ENCODE peak calls at places on chromosomes 3 and 15, in seven cellular contexts. Y, F, N, G, W, Z and U are unnamed samples.

GRCh38 chr3:27877122-27878011 is 155.2 kb upstream of the EOMES start:
- ATAC-seq in Y (no peak), F (no peak), N (no peak), G (no peak), W (no peak), Z (no peak), U (no peak)

GRCh38 chr3:58322793-58323192 is 9.9 kb upstream of the PXK start:
- ATAC-seq in Y (no peak), F (no peak), N (no peak), G (peak; percentile 80), W (no peak), Z (no peak), U (no peak)

GRCh38 chr3:30456263-30456662 is 150.1 kb upstream of the TGFBR2 start:
- ATAC-seq in Y (no peak), F (no peak), N (no peak), G (no peak), W (no peak), Z (no peak), U (no peak)

GRCh38 chr3:112894258-112894657 is 47.6 kb upstream of the CD200R1L start:
- ATAC-seq in Y (no peak), F (no peak), N (no peak), G (no peak), W (no peak), Z (no peak), U (no peak)

GRCh38 chr3:138348950-138349739 is 766 bp downstream of the MRAS start:
- ATAC-seq in Y (no peak), F (no peak), N (no peak), G (peak; percentile 76), W (no peak), Z (peak; percentile 27), U (peak; percentile 50)

GRCh38 chr3:162193148-162193547 is 696.5 kb downstream of the OTOL1 start:
- ATAC-seq in Y (no peak), F (no peak), N (no peak), G (no peak), W (no peak), Z (no peak), U (no peak)

GRCh38 chr15:26996250-26996649 is 25.3 kb downstream of the GABRG3 start:
- ATAC-seq in Y (no peak), F (no peak), N (no peak), G (no peak), W (no peak), Z (no peak), U (no peak)

GRCh38 chr3:24522155-24522579 is 27.5 kb upstream of the THRB start:
- ATAC-seq in Y (no peak), F (no peak), N (peak; percentile 18), G (peak; percentile 70), W (no peak), Z (peak; percentile 15), U (peak; percentile 30)

GRCh38 chr3:126500016-126500415 is 17.6 kb downstream of the UROC1 start:
- ATAC-seq in Y (no peak), F (no peak), N (no peak), G (no peak), W (no peak), Z (no peak), U (no peak)

GRCh38 chr3:114365268-114365667 is 71.4 kb downstream of the TIGIT start:
- ATAC-seq in Y (no peak), F (no peak), N (no peak), G (no peak), W (no peak), Z (no peak), U (no peak)

GRCh38 chr3:171895890-171896289 is 52.7 kb downstream of the TMEM212 start:
- ATAC-seq in Y (no peak), F (no peak), N (no peak), G (no peak), W (no peak), Z (no peak), U (no peak)

GRCh38 chr15:62453979-62454378 is 288.9 kb upstream of the C2CD4B start:
- ATAC-seq in Y (no peak), F (no peak), N (no peak), G (no peak), W (no peak), Z (no peak), U (peak; percentile 31)

GRCh38 chr3:138036572-138036971 is 26.6 kb downstream of the CLDN18 start:
- ATAC-seq in Y (no peak), F (no peak), N (no peak), G (no peak), W (no peak), Z (no peak), U (no peak)

GRCh38 chr3:177314897-177315296 is 117.6 kb upstream of the TBL1XR1 start:
- ATAC-seq in Y (no peak), F (peak; percentile 83), N (no peak), G (no peak), W (no peak), Z (peak; percentile 66), U (no peak)

GRCh38 chr3:79383402-79384012 is 384.3 kb downstream of the ROBO1 start:
- ATAC-seq in Y (no peak), F (no peak), N (no peak), G (no peak), W (no peak), Z (no peak), U (peak; percentile 74)

GRCh38 chr3:135751991-135752390 is 213.5 kb upstream of the PPP2R3A start:
- ATAC-seq in Y (no peak), F (no peak), N (no peak), G (no peak), W (no peak), Z (no peak), U (no peak)

GRCh38 chr3:194686816-194687637 is 1.3 kb downstream of the FAM43A start:
- ATAC-seq in Y (no peak), F (no peak), N (no peak), G (no peak), W (peak; percentile 9), Z (peak; percentile 13), U (peak; percentile 14)

GRCh38 chr3:15033103-15033502 is 32.0 kb downstream of the MRPS25 start:
- ATAC-seq in Y (no peak), F (no peak), N (no peak), G (no peak), W (no peak), Z (no peak), U (no peak)

GRCh38 chr15:87722941-87723691 is 533.4 kb downstream of the NTRK3 start:
- ATAC-seq in Y (peak; percentile 42), F (no peak), N (no peak), G (no peak), W (no peak), Z (no peak), U (peak; percentile 77)

GRCh38 chr3:124243253-124243859 is 251.4 kb upstream of the ROPN1 start:
- ATAC-seq in Y (no peak), F (no peak), N (no peak), G (no peak), W (no peak), Z (no peak), U (no peak)

GRCh38 chr3:139477710-139478640 is 1.7 kb upstream of the RBP2 start:
- ATAC-seq in Y (no peak), F (no peak), N (no peak), G (peak; percentile 70), W (no peak), Z (no peak), U (no peak)

GRCh38 chr3:37162501-37163245 is 11.7 kb downstream of the LRRFIP2 start:
- ATAC-seq in Y (no peak), F (peak; percentile 79), N (no peak), G (no peak), W (no peak), Z (peak; percentile 82), U (no peak)

GRCh38 chr3:56364665-56365064 is 103.6 kb downstream of the ERC2 start:
- ATAC-seq in Y (no peak), F (no peak), N (no peak), G (no peak), W (no peak), Z (no peak), U (no peak)

GRCh38 chr15:40439461-40440299 is 1.1 kb upstream of the BAHD1 start:
- ATAC-seq in Y (no peak), F (peak; percentile 11), N (no peak), G (peak; percentile 50), W (no peak), Z (no peak), U (peak; percentile 44)

GRCh38 chr3:172699070-172699469 is 11.8 kb downstream of the NCEH1 start:
- ATAC-seq in Y (no peak), F (no peak), N (no peak), G (no peak), W (no peak), Z (no peak), U (no peak)